ENCODE peak calls at places on chromosomes 13 and 19, in five cellular contexts. U is IMR-90, K is neuronal stem cell, L is H9, Q is trophoblast cell. W is an unnamed sample.

GRCh38 chr19:58035863-58036262 is 2.0 kb downstream of the ZSCAN1 start:
- DNase-seq in Q (no peak), U (no peak), K (no peak), L (no peak), W (no peak)

GRCh38 chr19:934865-935422 is 9.1 kb downstream of the ARID3A start:
- DNase-seq in U (peak), K (no peak), Q (peak), L (no peak), W (no peak)

GRCh38 chr19:23343434-23344010 is 51.7 kb downstream of the ZNF91 start:
- DNase-seq in L (no peak), K (no peak), Q (no peak), U (no peak), W (no peak)

GRCh38 chr13:45149964-45150363 is 29.7 kb downstream of the GTF2F2 start:
- DNase-seq in L (no peak), Q (no peak), K (no peak), U (peak), W (peak)

GRCh38 chr19:46659151-46660007 is 1.6 kb downstream of the DACT3 start:
- DNase-seq in L (peak), Q (no peak), U (no peak), K (peak), W (peak)

GRCh38 chr19:41309225-41310030 is 544 bp upstream of the CCDC97 start:
- DNase-seq in K (no peak), Q (no peak), U (no peak), L (no peak), W (peak)

GRCh38 chr19:2888739-2889224 is 11.9 kb upstream of the ZNF57 start:
- DNase-seq in Q (peak), L (peak), K (no peak), U (no peak), W (no peak)

GRCh38 chr19:31427857-31428256 is 78.6 kb upstream of the TSHZ3 start:
- DNase-seq in Q (no peak), K (no peak), U (no peak), L (no peak), W (no peak)

GRCh38 chr13:73556902-73557301 is 498.1 kb downstream of the KLF5 start:
- DNase-seq in U (no peak), Q (no peak), L (no peak), K (no peak), W (no peak)

GRCh38 chr13:98853791-98854191 is 101.3 kb upstream of the SLC15A1 start:
- DNase-seq in U (peak), K (no peak), Q (no peak), L (no peak), W (peak)

GRCh38 chr19:801030-801860 is 4.0 kb downstream of the PTBP1 start:
- DNase-seq in K (no peak), L (no peak), U (no peak), Q (no peak), W (no peak)

GRCh38 chr19:1992759-1993260 is 22.7 kb downstream of the BTBD2 start:
- DNase-seq in U (no peak), L (peak), Q (peak), K (no peak), W (no peak)

GRCh38 chr19:45050036-45050435 is 11.2 kb downstream of the CLASRP start:
- DNase-seq in U (no peak), K (no peak), Q (no peak), L (no peak), W (no peak)

GRCh38 chr13:112079696-112080095 is 12.7 kb downstream of the SOX1 start:
- DNase-seq in L (no peak), U (no peak), Q (no peak), K (no peak), W (no peak)

GRCh38 chr19:41575998-41576397 is at the start of gene CEACAM21:
- DNase-seq in U (no peak), L (no peak), Q (no peak), K (no peak), W (no peak)

GRCh38 chr19:51572908-51573307 is 1.8 kb downstream of the ZNF175 start:
- DNase-seq in Q (no peak), L (no peak), U (peak), K (no peak), W (peak)

GRCh38 chr13:52127378-52127777 is 1.5 kb downstream of the NEK5 start:
- DNase-seq in L (no peak), Q (no peak), K (no peak), U (no peak), W (no peak)

GRCh38 chr13:63684822-63685221 is 2269.2 kb upstream of the PCDH20 start:
- DNase-seq in K (no peak), L (no peak), Q (no peak), U (no peak), W (no peak)

GRCh38 chr13:88183440-88183839 is 512.3 kb downstream of the SLITRK5 start:
- DNase-seq in K (no peak), L (no peak), Q (no peak), U (no peak), W (no peak)

GRCh38 chr19:29529646-29530548 is 4.1 kb downstream of the VSTM2B start:
- DNase-seq in L (peak), Q (no peak), K (peak), U (no peak), W (no peak)

GRCh38 chr13:27080018-27080948 is 91.3 kb downstream of the USP12 start:
- DNase-seq in L (no peak), K (no peak), Q (peak), U (no peak), W (peak)
- H3K14ac ChIP-seq in L (no peak), K (no peak), Q (no peak), U (no peak), W (no peak)

DNA sequence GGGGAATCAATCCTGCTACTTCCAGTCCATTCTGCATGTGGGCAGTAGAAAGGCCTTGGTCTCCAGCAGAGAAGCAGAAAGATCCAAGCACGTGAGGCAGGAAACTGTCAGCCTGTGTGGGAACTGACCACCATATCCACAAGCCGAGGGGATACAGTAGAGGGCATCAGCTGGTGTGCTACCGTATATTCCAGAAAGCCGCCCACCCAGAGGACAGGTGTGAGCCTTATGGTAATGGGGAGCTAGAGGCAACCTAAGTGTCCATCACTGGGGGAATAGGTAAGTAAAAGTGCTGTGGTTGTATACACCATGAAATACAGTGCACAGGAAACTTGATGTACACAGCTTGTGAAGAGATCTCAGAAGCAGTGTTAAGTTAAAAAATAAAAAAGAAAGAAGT is 2.8 kb upstream of the IFNL1 start:
- DNase-seq in Q (no peak), K (no peak), L (no peak), U (no peak), W (no peak)
- H3K14ac ChIP-seq in Q (no peak), K (no peak), L (no peak), U (no peak), W (no peak)

GRCh38 chr13:113374511-113375175 is 10.7 kb upstream of the GRTP1 start:
- DNase-seq in U (no peak), L (no peak), K (no peak), Q (no peak), W (no peak)
- H3K14ac ChIP-seq in U (no peak), L (no peak), K (no peak), Q (no peak), W (no peak)

GRCh38 chr19:5133986-5134595 is 165.2 kb downstream of the KDM4B start:
- DNase-seq in U (no peak), L (no peak), Q (no peak), K (no peak), W (no peak)

GRCh38 chr19:5131031-5131865 is 162.3 kb downstream of the KDM4B start:
- DNase-seq in Q (no peak), U (no peak), K (no peak), L (no peak), W (no peak)

GRCh38 chr19:5134683-5135082 is 165.8 kb downstream of the KDM4B start:
- DNase-seq in Q (no peak), L (no peak), K (no peak), U (no peak), W (no peak)

GRCh38 chr19:5131866-5132561 is 163.1 kb downstream of the KDM4B start:
- DNase-seq in L (no peak), U (no peak), K (peak), Q (peak), W (no peak)

GRCh38 chr19:5132698-5133651 is 164.1 kb downstream of the KDM4B start:
- DNase-seq in U (no peak), Q (no peak), L (no peak), K (no peak), W (no peak)
- H3K14ac ChIP-seq in U (no peak), Q (peak), L (no peak), K (peak), W (no peak)